ENCODE peak calls at places on chromosomes 4 and X, in five cellular contexts. One of them, this sample, is unnamed. For H3K79me2, the result is how much of the 10 kb centered on the place peaks cover.

GRCh38 chr4:123468479-123469031 is 72.0 kb downstream of the SPRY1 start:
- DNase-seq in neural progenitor cell: no peak
- DNase-seq in fibroblast of lung: no peak
- DNase-seq in OCI-LY7: no peak
- DNase-seq in endothelial cell of umbilical vein: no peak
- DNase-seq in this sample: no peak

GRCh38 chr4:78622253-78622979 is 70.8 kb downstream of the ANXA3 start:
- DNase-seq in neural progenitor cell: no peak
- DNase-seq in fibroblast of lung: peak
- DNase-seq in OCI-LY7: no peak
- DNase-seq in endothelial cell of umbilical vein: peak
- DNase-seq in this sample: peak

GRCh38 chr4:154743683-154744340 is at the start of gene LRAT:
- DNase-seq in neural progenitor cell: peak
- DNase-seq in fibroblast of lung: no peak
- DNase-seq in OCI-LY7: no peak
- DNase-seq in endothelial cell of umbilical vein: no peak
- DNase-seq in this sample: peak

GRCh38 chr4:172708184-172708583 is 460.4 kb upstream of the GALNT7 start:
- DNase-seq in neural progenitor cell: no peak
- DNase-seq in fibroblast of lung: no peak
- DNase-seq in OCI-LY7: no peak
- DNase-seq in endothelial cell of umbilical vein: no peak
- DNase-seq in this sample: peak

GRCh38 chrX:23902419-23902818 is 5.3 kb downstream of the APOO start:
- DNase-seq in neural progenitor cell: peak
- DNase-seq in fibroblast of lung: peak
- DNase-seq in OCI-LY7: peak
- DNase-seq in endothelial cell of umbilical vein: peak
- DNase-seq in this sample: peak

GRCh38 chr4:25635501-25635900 is 20.1 kb upstream of the SLC34A2 start:
- DNase-seq in neural progenitor cell: no peak
- DNase-seq in fibroblast of lung: no peak
- DNase-seq in OCI-LY7: no peak
- DNase-seq in endothelial cell of umbilical vein: no peak
- DNase-seq in this sample: no peak

GRCh38 chrX:108216862-108217571 is 125.4 kb downstream of the ATG4A start:
- DNase-seq in neural progenitor cell: no peak
- DNase-seq in fibroblast of lung: peak
- DNase-seq in OCI-LY7: no peak
- DNase-seq in endothelial cell of umbilical vein: no peak
- DNase-seq in this sample: no peak

GRCh38 chrX:134801267-134801666 is 143.0 kb upstream of the PLAC1 start:
- DNase-seq in neural progenitor cell: no peak
- DNase-seq in fibroblast of lung: no peak
- DNase-seq in OCI-LY7: no peak
- DNase-seq in endothelial cell of umbilical vein: peak
- DNase-seq in this sample: no peak

GRCh38 chr4:95728145-95728544 is 111.7 kb upstream of the PDHA2 start:
- DNase-seq in neural progenitor cell: no peak
- DNase-seq in fibroblast of lung: peak
- DNase-seq in OCI-LY7: no peak
- DNase-seq in endothelial cell of umbilical vein: no peak
- DNase-seq in this sample: no peak

GRCh38 chr4:76083386-76083785 is 8.9 kb downstream of the ART3 start:
- DNase-seq in neural progenitor cell: no peak
- DNase-seq in fibroblast of lung: no peak
- DNase-seq in OCI-LY7: no peak
- DNase-seq in endothelial cell of umbilical vein: no peak
- DNase-seq in this sample: no peak

GRCh38 chrX:112163916-112164315 is 81.3 kb upstream of the TRPC5 start:
- DNase-seq in neural progenitor cell: no peak
- DNase-seq in fibroblast of lung: no peak
- DNase-seq in OCI-LY7: no peak
- DNase-seq in endothelial cell of umbilical vein: no peak
- DNase-seq in this sample: no peak

GRCh38 chrX:119887721-119888425 is 7.8 kb upstream of the AKAP14 start:
- DNase-seq in neural progenitor cell: peak
- DNase-seq in fibroblast of lung: peak
- DNase-seq in OCI-LY7: peak
- DNase-seq in endothelial cell of umbilical vein: peak
- DNase-seq in this sample: peak

GRCh38 chr4:20421586-20421985 is 169.9 kb downstream of the SLIT2 start:
- DNase-seq in neural progenitor cell: no peak
- DNase-seq in fibroblast of lung: peak
- DNase-seq in OCI-LY7: no peak
- DNase-seq in endothelial cell of umbilical vein: no peak
- DNase-seq in this sample: no peak

GRCh38 chrX:140524556-140524955 is 19.7 kb upstream of the SOX3 start:
- DNase-seq in neural progenitor cell: no peak
- DNase-seq in fibroblast of lung: no peak
- DNase-seq in OCI-LY7: no peak
- DNase-seq in endothelial cell of umbilical vein: no peak
- DNase-seq in this sample: no peak

GRCh38 chr4:69321153-69321729 is 41.0 kb downstream of the UGT2B28 start:
- DNase-seq in neural progenitor cell: no peak
- DNase-seq in fibroblast of lung: no peak
- DNase-seq in OCI-LY7: no peak
- DNase-seq in endothelial cell of umbilical vein: no peak
- DNase-seq in this sample: no peak

GRCh38 chr4:168550071-168550766 is 53.4 kb downstream of the PALLD start:
- DNase-seq in neural progenitor cell: no peak
- DNase-seq in fibroblast of lung: no peak
- DNase-seq in OCI-LY7: no peak
- DNase-seq in endothelial cell of umbilical vein: no peak
- DNase-seq in this sample: no peak

GRCh38 chrX:46547857-46548256 is 2.6 kb upstream of the ZNF674 start:
- DNase-seq in neural progenitor cell: no peak
- DNase-seq in fibroblast of lung: peak
- DNase-seq in OCI-LY7: no peak
- DNase-seq in endothelial cell of umbilical vein: peak
- DNase-seq in this sample: no peak

GRCh38 chr4:41362647-41363383 is 106.1 kb downstream of the UCHL1 start:
- DNase-seq in neural progenitor cell: peak
- DNase-seq in fibroblast of lung: no peak
- DNase-seq in OCI-LY7: no peak
- DNase-seq in endothelial cell of umbilical vein: no peak
- DNase-seq in this sample: no peak

GRCh38 chr4:41363384-41363981 is 106.8 kb downstream of the UCHL1 start:
- DNase-seq in neural progenitor cell: peak
- DNase-seq in fibroblast of lung: peak
- DNase-seq in OCI-LY7: no peak
- DNase-seq in endothelial cell of umbilical vein: peak
- DNase-seq in this sample: no peak

GRCh38 chr4:41360214-41360910 is 103.6 kb downstream of the UCHL1 start:
- DNase-seq in neural progenitor cell: peak
- DNase-seq in fibroblast of lung: peak
- DNase-seq in OCI-LY7: no peak
- DNase-seq in endothelial cell of umbilical vein: peak
- DNase-seq in this sample: peak

GRCh38 chr4:41360911-41361830 is 104.4 kb downstream of the UCHL1 start:
- DNase-seq in neural progenitor cell: peak
- DNase-seq in fibroblast of lung: peak
- DNase-seq in OCI-LY7: no peak
- DNase-seq in endothelial cell of umbilical vein: peak
- DNase-seq in this sample: peak

DNA sequence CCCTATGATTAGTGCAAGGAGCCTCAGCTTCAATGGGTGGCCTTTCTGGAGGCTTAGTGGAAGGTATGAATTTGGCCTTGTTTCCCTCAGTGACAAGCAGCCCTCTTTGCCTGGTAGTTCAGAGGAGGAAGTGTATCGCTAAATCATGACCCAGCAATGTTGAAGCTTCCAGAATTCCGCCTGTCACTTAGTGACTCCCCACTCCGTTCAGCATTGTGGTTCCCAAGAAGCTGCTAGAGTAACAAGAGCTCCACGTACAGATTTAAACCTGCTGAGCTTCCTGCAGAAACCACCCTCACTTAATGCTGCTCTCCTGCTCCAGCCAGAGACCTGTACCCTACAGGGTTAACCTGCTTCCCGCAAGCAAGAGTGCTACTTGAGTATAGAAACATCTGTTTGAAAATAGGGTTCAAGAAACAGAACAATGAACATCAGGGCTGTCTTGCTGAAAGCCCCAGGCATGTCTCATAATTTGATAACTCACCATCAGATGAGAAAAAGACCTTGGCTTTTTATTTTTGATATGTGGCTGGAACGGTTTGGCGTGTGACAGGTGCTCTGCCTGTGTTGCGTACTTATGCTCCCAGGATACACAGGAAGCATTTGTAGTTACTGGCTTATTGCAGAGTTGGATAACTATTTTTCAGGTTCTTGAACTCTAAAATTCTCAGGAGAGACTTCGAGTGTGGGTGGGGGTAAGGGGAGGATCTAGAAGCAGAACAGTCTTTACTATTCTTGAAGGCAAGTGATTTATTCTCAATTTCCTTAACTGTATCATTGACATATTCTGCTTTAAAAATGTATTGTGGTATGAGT is 105.3 kb downstream of the UCHL1 start:
- DNase-seq in neural progenitor cell: peak
- DNase-seq in fibroblast of lung: no peak
- DNase-seq in OCI-LY7: no peak
- DNase-seq in endothelial cell of umbilical vein: peak
- DNase-seq in this sample: no peak
- H3K4me3 ChIP-seq in neural progenitor cell: peak
- H3K4me3 ChIP-seq in fibroblast of lung: no peak
- H3K4me3 ChIP-seq in OCI-LY7: no peak
- H3K4me3 ChIP-seq in endothelial cell of umbilical vein: peak
- H3K4me3 ChIP-seq in this sample: peak

GRCh38 chr4:147793569-147793968 is 61.7 kb downstream of the ARHGAP10 start:
- DNase-seq in neural progenitor cell: no peak
- DNase-seq in fibroblast of lung: peak
- DNase-seq in OCI-LY7: no peak
- DNase-seq in endothelial cell of umbilical vein: no peak
- DNase-seq in this sample: peak
- H3K79me2 ChIP-seq in neural progenitor cell: under half
- H3K79me2 ChIP-seq in fibroblast of lung: under half
- H3K79me2 ChIP-seq in OCI-LY7: under half
- H3K79me2 ChIP-seq in endothelial cell of umbilical vein: under half
- H3K79me2 ChIP-seq in this sample: half or more

GRCh38 chr4:86451560-86452322 is 91.9 kb upstream of the MAPK10 start:
- DNase-seq in neural progenitor cell: peak
- DNase-seq in fibroblast of lung: peak
- DNase-seq in OCI-LY7: no peak
- DNase-seq in endothelial cell of umbilical vein: no peak
- DNase-seq in this sample: no peak

GRCh38 chr4:86452323-86452995 is 92.6 kb upstream of the MAPK10 start:
- DNase-seq in neural progenitor cell: no peak
- DNase-seq in fibroblast of lung: peak
- DNase-seq in OCI-LY7: no peak
- DNase-seq in endothelial cell of umbilical vein: no peak
- DNase-seq in this sample: no peak

GRCh38 chr4:86450189-86450588 is 90.3 kb upstream of the MAPK10 start:
- DNase-seq in neural progenitor cell: no peak
- DNase-seq in fibroblast of lung: no peak
- DNase-seq in OCI-LY7: no peak
- DNase-seq in endothelial cell of umbilical vein: no peak
- DNase-seq in this sample: no peak

GRCh38 chr4:86450861-86451260 is 91.0 kb upstream of the MAPK10 start:
- DNase-seq in neural progenitor cell: peak
- DNase-seq in fibroblast of lung: no peak
- DNase-seq in OCI-LY7: no peak
- DNase-seq in endothelial cell of umbilical vein: no peak
- DNase-seq in this sample: no peak

GRCh38 chr4:86453044-86453501 is 93.2 kb upstream of the MAPK10 start:
- DNase-seq in neural progenitor cell: no peak
- DNase-seq in fibroblast of lung: peak
- DNase-seq in OCI-LY7: no peak
- DNase-seq in endothelial cell of umbilical vein: no peak
- DNase-seq in this sample: peak
- H3K4me3 ChIP-seq in neural progenitor cell: no peak
- H3K4me3 ChIP-seq in fibroblast of lung: peak
- H3K4me3 ChIP-seq in OCI-LY7: no peak
- H3K4me3 ChIP-seq in endothelial cell of umbilical vein: no peak
- H3K4me3 ChIP-seq in this sample: no peak

GRCh38 chr4:2008671-2008920 is 178 bp downstream of the NELFA start:
- DNase-seq in neural progenitor cell: no peak
- DNase-seq in fibroblast of lung: no peak
- DNase-seq in OCI-LY7: no peak
- DNase-seq in endothelial cell of umbilical vein: no peak
- DNase-seq in this sample: no peak
- H3K79me2 ChIP-seq in neural progenitor cell: half or more
- H3K79me2 ChIP-seq in fibroblast of lung: under half
- H3K79me2 ChIP-seq in OCI-LY7: under half
- H3K79me2 ChIP-seq in endothelial cell of umbilical vein: under half
- H3K79me2 ChIP-seq in this sample: half or more

GRCh38 chr4:8435656-8436121 is 4.8 kb downstream of the ACOX3 start:
- DNase-seq in neural progenitor cell: no peak
- DNase-seq in fibroblast of lung: peak
- DNase-seq in OCI-LY7: peak
- DNase-seq in endothelial cell of umbilical vein: peak
- DNase-seq in this sample: no peak
- H3K4me3 ChIP-seq in neural progenitor cell: no peak
- H3K4me3 ChIP-seq in fibroblast of lung: peak
- H3K4me3 ChIP-seq in OCI-LY7: peak
- H3K4me3 ChIP-seq in endothelial cell of umbilical vein: peak
- H3K4me3 ChIP-seq in this sample: no peak

GRCh38 chr4:108120789-108121188 is 47.9 kb downstream of the LEF1 start:
- DNase-seq in neural progenitor cell: no peak
- DNase-seq in fibroblast of lung: no peak
- DNase-seq in OCI-LY7: no peak
- DNase-seq in endothelial cell of umbilical vein: no peak
- DNase-seq in this sample: no peak
- H3K79me2 ChIP-seq in neural progenitor cell: under half
- H3K79me2 ChIP-seq in fibroblast of lung: under half
- H3K79me2 ChIP-seq in OCI-LY7: half or more
- H3K79me2 ChIP-seq in endothelial cell of umbilical vein: under half
- H3K79me2 ChIP-seq in this sample: under half

GRCh38 chr4:96736352-96736889 is 896.5 kb downstream of the PDHA2 start:
- DNase-seq in neural progenitor cell: peak
- DNase-seq in fibroblast of lung: peak
- DNase-seq in OCI-LY7: no peak
- DNase-seq in endothelial cell of umbilical vein: peak
- DNase-seq in this sample: peak
- H3K4me3 ChIP-seq in neural progenitor cell: no peak
- H3K4me3 ChIP-seq in fibroblast of lung: no peak
- H3K4me3 ChIP-seq in OCI-LY7: no peak
- H3K4me3 ChIP-seq in endothelial cell of umbilical vein: no peak
- H3K4me3 ChIP-seq in this sample: no peak

DNA sequence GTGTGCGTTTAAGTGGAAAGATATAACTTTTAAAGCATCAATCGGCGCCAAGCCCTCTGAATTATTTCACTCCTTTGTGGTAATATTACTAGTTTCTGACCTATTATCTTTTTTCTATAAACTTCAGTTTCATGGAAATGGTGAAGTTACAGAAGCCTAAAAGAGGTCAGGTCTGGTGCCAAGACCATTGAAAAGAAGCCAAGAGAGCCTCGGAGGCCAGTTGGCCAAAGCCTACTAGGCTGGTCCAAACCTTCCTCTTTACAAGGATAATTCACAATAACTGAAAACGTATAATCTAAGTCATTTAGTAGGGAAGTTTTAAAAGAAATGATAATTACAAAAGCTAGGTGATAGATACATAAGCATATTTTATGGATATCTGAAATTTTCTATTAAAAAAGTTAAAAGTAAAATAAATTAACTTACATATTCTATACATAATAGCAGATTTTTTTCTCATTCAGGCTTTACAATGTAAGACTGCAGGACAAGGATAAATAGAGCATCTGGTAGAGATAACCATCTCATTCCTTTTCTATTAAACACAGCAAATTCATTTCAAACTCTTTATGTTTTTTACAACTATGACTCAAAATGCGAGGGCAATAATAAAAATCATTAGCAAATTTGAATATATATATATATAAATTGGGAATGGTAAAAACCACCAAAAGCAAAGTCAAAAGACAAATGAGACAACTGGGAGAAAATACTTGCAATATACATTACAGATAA is 49.2 kb downstream of the WDFY3 start:
- DNase-seq in neural progenitor cell: no peak
- DNase-seq in fibroblast of lung: no peak
- DNase-seq in OCI-LY7: no peak
- DNase-seq in endothelial cell of umbilical vein: no peak
- DNase-seq in this sample: no peak
- H3K79me2 ChIP-seq in neural progenitor cell: half or more
- H3K79me2 ChIP-seq in fibroblast of lung: under half
- H3K79me2 ChIP-seq in OCI-LY7: under half
- H3K79me2 ChIP-seq in endothelial cell of umbilical vein: half or more
- H3K79me2 ChIP-seq in this sample: half or more